ENCODE peak calls at places on chromosome 3, in four cellular contexts. One of them, this sample, is unnamed.

GRCh38 chr3:186109897-186110803 is 1.3 kb upstream of the ETV5 start:
- DNase-seq in chondrocyte: no peak
- DNase-seq in tibial nerve: no peak
- DNase-seq in IMR-90: peak; percentile 21
- DNase-seq in this sample: no peak

GRCh38 chr3:3800076-3800448 is 831 bp downstream of the LRRN1 start:
- DNase-seq in chondrocyte: no peak
- DNase-seq in IMR-90: no peak
- DNase-seq in tibial nerve: no peak
- DNase-seq in this sample: no peak

GRCh38 chr3:46693038-46693896 is at the start of gene ALS2CL:
- DNase-seq in tibial nerve: no peak
- DNase-seq in IMR-90: no peak
- DNase-seq in chondrocyte: no peak
- DNase-seq in this sample: no peak

GRCh38 chr3:170572665-170573253 is 13.1 kb downstream of the SLC7A14 start:
- DNase-seq in tibial nerve: no peak
- DNase-seq in chondrocyte: no peak
- DNase-seq in IMR-90: peak; percentile 93
- DNase-seq in this sample: no peak

GRCh38 chr3:58900372-58900771 is 149.5 kb downstream of the CFAP20DC start:
- DNase-seq in IMR-90: no peak
- DNase-seq in chondrocyte: no peak
- DNase-seq in tibial nerve: no peak
- DNase-seq in this sample: no peak

GRCh38 chr3:81406318-81406717 is 355.1 kb downstream of the GBE1 start:
- DNase-seq in IMR-90: no peak
- DNase-seq in tibial nerve: no peak
- DNase-seq in chondrocyte: no peak
- DNase-seq in this sample: no peak

GRCh38 chr3:127013196-127013595 is 30.3 kb downstream of the PLXNA1 start:
- DNase-seq in chondrocyte: no peak
- DNase-seq in IMR-90: no peak
- DNase-seq in tibial nerve: no peak
- DNase-seq in this sample: no peak

GRCh38 chr3:196406806-196407470 is 25.3 kb downstream of the UBXN7 start:
- DNase-seq in chondrocyte: no peak
- DNase-seq in IMR-90: peak; percentile 86
- DNase-seq in tibial nerve: no peak
- DNase-seq in this sample: no peak

GRCh38 chr3:30544811-30545210 is 61.6 kb upstream of the TGFBR2 start:
- DNase-seq in chondrocyte: no peak
- DNase-seq in IMR-90: peak; percentile 93
- DNase-seq in tibial nerve: no peak
- DNase-seq in this sample: no peak

DNA sequence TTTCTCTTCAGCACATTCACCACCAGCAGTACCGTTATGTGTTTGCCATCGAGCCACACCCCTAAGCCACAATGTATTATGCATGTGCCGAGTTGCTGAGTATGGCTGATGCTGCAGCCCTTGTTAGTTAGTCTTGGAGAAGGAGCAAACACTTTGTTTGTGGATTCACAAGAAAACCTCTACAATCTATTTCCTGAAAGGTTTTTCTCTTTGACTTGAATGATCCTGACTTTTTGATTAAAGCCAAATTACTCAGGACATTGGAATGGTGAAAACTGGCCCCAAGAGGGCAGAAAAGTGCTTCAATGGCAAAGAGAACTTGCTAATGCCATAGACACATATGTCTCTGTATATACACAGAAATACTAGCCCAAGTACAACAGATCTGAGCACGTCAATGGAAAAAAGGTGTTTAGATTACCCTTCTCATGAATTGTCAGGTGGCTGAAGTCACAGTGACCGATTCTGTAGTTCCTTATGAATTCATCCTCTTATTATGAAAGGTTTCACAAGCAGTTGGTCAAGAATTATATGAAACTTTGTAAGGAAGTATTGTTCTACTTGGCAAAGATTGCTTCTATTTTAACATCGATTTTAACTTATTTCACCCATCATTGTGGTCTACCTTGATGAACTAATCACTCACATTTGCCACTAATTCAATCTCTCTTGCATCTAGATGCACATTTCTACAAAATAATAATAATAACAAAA is 103.0 kb downstream of the P3H2 start:
- DNase-seq in chondrocyte: no peak
- DNase-seq in tibial nerve: no peak
- DNase-seq in IMR-90: peak; percentile 84
- DNase-seq in this sample: no peak
- TF ChIP-seq CTCF in chondrocyte: peak; percentile 83
- TF ChIP-seq CTCF in tibial nerve: peak; percentile 16
- TF ChIP-seq CTCF in IMR-90: peak; percentile 67
- TF ChIP-seq CTCF in this sample: peak; percentile 65

DNA sequence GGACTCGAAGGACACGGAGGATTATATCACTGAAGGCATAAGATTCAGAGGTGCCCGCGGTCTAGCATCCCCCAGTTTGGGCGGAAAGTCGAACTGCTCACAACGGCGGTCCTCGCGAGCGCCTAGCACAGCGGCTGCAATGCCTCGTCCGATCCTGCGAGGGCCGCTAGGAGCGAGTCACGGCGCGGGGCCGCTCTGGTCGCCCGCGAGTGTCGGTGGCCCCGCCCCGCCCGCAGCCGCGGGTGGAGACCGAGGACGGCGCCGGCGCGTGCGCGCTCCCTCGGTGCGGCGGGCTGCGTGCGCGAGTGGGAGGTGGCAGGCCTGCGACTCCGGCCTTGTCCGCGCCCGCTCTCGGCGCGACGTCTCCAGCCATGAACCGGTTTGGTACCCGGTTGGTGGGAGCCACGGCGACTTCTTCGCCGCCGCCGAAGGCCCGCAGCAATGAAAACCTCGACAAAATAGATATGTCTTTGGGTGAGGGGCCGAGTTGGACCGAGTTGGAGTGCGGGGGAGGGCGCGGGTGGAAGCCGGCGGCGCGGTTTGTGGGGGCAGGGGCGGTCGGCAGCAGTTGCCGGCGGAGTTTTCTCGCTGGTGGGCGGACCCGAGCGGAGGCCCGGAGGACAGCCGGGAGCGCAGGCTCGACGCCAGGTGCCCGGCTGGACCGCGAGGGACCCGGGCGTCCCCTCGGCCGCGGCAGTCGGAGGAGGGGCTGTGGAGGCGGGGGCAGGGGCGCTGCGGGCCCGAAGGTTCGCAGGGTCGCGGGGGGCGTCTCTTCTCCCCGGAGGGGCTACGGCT is at the start of gene FYTTD1:
- DNase-seq in chondrocyte: peak; percentile 96
- DNase-seq in IMR-90: peak; percentile 84
- DNase-seq in tibial nerve: peak; percentile 83
- DNase-seq in this sample: peak; percentile 98
- TF ChIP-seq CTCF in chondrocyte: peak; percentile 68
- TF ChIP-seq CTCF in IMR-90: peak; percentile 46
- TF ChIP-seq CTCF in tibial nerve: peak; percentile 72
- TF ChIP-seq CTCF in this sample: peak; percentile 59

GRCh38 chr3:89046661-89047060 is 60.8 kb upstream of the EPHA3 start:
- DNase-seq in tibial nerve: no peak
- DNase-seq in IMR-90: no peak
- DNase-seq in chondrocyte: no peak
- DNase-seq in this sample: no peak

GRCh38 chr3:89043406-89043947 is 63.9 kb upstream of the EPHA3 start:
- DNase-seq in tibial nerve: no peak
- DNase-seq in IMR-90: no peak
- DNase-seq in chondrocyte: no peak
- DNase-seq in this sample: no peak

DNA sequence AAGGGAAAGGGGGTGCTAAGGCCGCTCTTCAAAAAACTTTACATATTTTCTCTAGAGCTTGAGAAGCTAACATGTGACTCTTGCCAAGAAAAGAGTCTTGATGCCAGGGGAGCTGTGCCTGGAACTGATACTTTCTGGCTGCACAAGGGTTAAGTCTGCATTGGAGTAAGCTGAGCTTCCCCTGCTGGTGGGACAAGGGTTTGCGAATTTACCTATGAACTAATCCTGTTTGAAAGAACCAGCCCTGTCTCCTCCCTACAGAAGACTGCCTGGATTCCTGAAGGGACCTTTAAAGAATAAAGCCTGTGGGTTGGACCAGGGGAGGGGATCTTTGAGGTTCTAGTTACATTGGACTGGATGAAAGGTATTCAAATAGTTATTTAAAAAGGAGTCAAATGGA is 58.3 kb upstream of the EPHA3 start:
- DNase-seq in tibial nerve: no peak
- DNase-seq in chondrocyte: no peak
- DNase-seq in IMR-90: peak; percentile 11
- DNase-seq in this sample: no peak
- TF ChIP-seq CTCF in tibial nerve: no peak
- TF ChIP-seq CTCF in chondrocyte: peak; percentile 42
- TF ChIP-seq CTCF in IMR-90: peak; percentile 29
- TF ChIP-seq CTCF in this sample: peak; percentile 22

GRCh38 chr3:16917256-16917935 is 32.6 kb downstream of the PLCL2 start:
- DNase-seq in chondrocyte: no peak
- DNase-seq in IMR-90: peak; percentile 73
- DNase-seq in tibial nerve: no peak
- DNase-seq in this sample: no peak

GRCh38 chr3:16913264-16913580 is 28.5 kb downstream of the PLCL2 start:
- DNase-seq in IMR-90: no peak
- DNase-seq in chondrocyte: no peak
- DNase-seq in tibial nerve: no peak
- DNase-seq in this sample: no peak

GRCh38 chr3:16918683-16919025 is 33.9 kb downstream of the PLCL2 start:
- DNase-seq in chondrocyte: no peak
- DNase-seq in tibial nerve: no peak
- DNase-seq in IMR-90: no peak
- DNase-seq in this sample: no peak

GRCh38 chr3:16917980-16918682 is 33.4 kb downstream of the PLCL2 start:
- DNase-seq in tibial nerve: no peak
- DNase-seq in IMR-90: no peak
- DNase-seq in chondrocyte: no peak
- DNase-seq in this sample: no peak

DNA sequence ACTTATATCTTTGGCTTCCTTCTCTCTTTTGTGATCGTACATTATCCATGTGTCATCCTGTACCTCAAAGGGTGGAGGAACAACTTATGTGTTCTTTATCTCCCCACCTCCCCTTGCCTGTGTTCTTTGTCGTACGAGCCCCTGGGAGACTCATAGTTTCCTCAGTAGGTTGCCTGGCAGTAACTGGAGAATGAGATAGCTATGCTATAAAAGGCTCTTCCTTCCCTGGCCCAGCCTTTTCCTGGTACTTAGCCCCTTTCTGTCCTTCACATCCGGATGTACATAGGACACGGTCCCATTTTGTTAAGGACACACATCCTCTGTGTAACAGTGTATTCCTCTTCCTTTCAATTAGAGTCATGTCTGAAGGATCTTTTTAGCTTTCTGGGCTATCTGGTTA is 32.1 kb downstream of the PLCL2 start:
- DNase-seq in tibial nerve: no peak
- DNase-seq in IMR-90: no peak
- DNase-seq in chondrocyte: no peak
- DNase-seq in this sample: no peak
- TF ChIP-seq CTCF in tibial nerve: no peak
- TF ChIP-seq CTCF in IMR-90: no peak
- TF ChIP-seq CTCF in chondrocyte: no peak
- TF ChIP-seq CTCF in this sample: no peak

DNA sequence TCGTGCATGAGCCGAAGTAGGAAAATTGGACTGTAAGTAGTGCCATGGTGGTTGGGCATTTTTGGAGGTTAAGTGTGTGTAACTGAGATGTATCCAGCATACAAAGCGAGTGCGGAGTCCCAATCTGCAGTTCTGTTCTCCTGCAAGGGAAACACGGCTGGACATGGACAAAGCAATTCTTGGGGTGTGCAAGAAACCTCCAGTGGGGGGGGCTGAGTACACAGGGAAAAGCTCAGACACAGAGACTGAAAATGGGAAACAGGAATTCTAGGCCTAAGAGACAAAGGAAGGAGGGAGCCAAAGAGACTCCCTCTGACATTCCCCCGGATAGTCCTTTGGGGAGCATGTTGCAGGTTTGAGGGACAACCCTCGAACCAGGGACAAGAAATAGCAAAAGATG is 83.2 kb upstream of the PLSCR4 start:
- DNase-seq in chondrocyte: no peak
- DNase-seq in tibial nerve: no peak
- DNase-seq in IMR-90: peak; percentile 15
- DNase-seq in this sample: no peak
- TF ChIP-seq CTCF in chondrocyte: peak; percentile 73
- TF ChIP-seq CTCF in tibial nerve: peak; percentile 8
- TF ChIP-seq CTCF in IMR-90: peak; percentile 42
- TF ChIP-seq CTCF in this sample: peak; percentile 44